ENCODE peak calls at places on chromosomes 3 and 15, in six cellular contexts. F is cardiac fibroblast, B is NB4, W is HEK293T, M is ACHN, O is NCI-H2081. P is an unnamed sample.

GRCh38 chr3:173660645-173661299 is 263.2 kb downstream of the NLGN1 start:
- DNase-seq in M (peak), F (peak), B (no peak), O (no peak), W (no peak), P (no peak)

GRCh38 chr3:189304465-189305341 is 132.9 kb downstream of the TPRG1 start:
- DNase-seq in O (peak), W (peak), F (no peak), B (no peak), M (no peak), P (peak)

GRCh38 chr3:52779411-52780297 is 2.3 kb downstream of the ITIH1 start:
- DNase-seq in B (peak), F (no peak), W (no peak), M (no peak), O (no peak), P (no peak)

GRCh38 chr15:60477991-60478632 is 830 bp downstream of the ICE2 start:
- DNase-seq in M (peak), O (no peak), B (peak), W (peak), F (peak), P (no peak)

GRCh38 chr3:172630316-172630715 is 80.6 kb downstream of the NCEH1 start:
- DNase-seq in O (no peak), F (no peak), M (no peak), W (no peak), B (no peak), P (no peak)

GRCh38 chr3:101303089-101303731 is 17.2 kb downstream of the IMPG2 start:
- DNase-seq in W (no peak), O (no peak), B (no peak), F (peak), M (no peak), P (no peak)

GRCh38 chr3:183844606-183845005 is 19.2 kb upstream of the MAP6D1 start:
- DNase-seq in M (peak), O (no peak), B (no peak), W (no peak), F (peak), P (no peak)

GRCh38 chr3:148727242-148727641 is 29.5 kb downstream of the AGTR1 start:
- DNase-seq in M (peak), W (peak), O (peak), F (peak), B (peak), P (no peak)

GRCh38 chr3:38163117-38163870 is 2.0 kb upstream of the OXSR1 start:
- DNase-seq in O (no peak), M (peak), W (no peak), F (no peak), B (peak), P (no peak)

GRCh38 chr3:161108840-161109239 is 3.7 kb upstream of the B3GALNT1 start:
- DNase-seq in O (no peak), B (peak), W (no peak), F (peak), M (no peak), P (no peak)

GRCh38 chr3:170606675-170607074 is 20.8 kb upstream of the SLC7A14 start:
- DNase-seq in F (no peak), O (no peak), B (no peak), M (no peak), W (no peak), P (no peak)

GRCh38 chr3:85864896-85865295 is 906.1 kb downstream of the CADM2 start:
- DNase-seq in O (no peak), B (no peak), M (no peak), W (no peak), F (no peak), P (no peak)

GRCh38 chr3:172309741-172310140 is 138.5 kb downstream of the GHSR start:
- DNase-seq in M (no peak), B (no peak), W (no peak), O (no peak), F (no peak), P (no peak)

GRCh38 chr3:127767126-127767525 is 55.2 kb downstream of the MGLL start:
- DNase-seq in B (no peak), F (no peak), W (no peak), O (no peak), M (peak), P (no peak)

GRCh38 chr15:38530113-38530512 is 34.5 kb downstream of the RASGRP1 start:
- DNase-seq in W (no peak), B (no peak), F (peak), M (no peak), O (no peak), P (no peak)

GRCh38 chr3:127693336-127693843 is 20.6 kb downstream of the ABTB1 start:
- DNase-seq in B (no peak), W (no peak), O (no peak), F (no peak), M (no peak), P (no peak)

GRCh38 chr3:101143002-101143401 is 149.8 kb upstream of the ABI3BP start:
- DNase-seq in M (no peak), W (no peak), B (no peak), O (no peak), F (no peak), P (no peak)